ENCODE peak calls at places on chromosomes 1 and 21, in nine cellular contexts. T, E, H, M, F, S, N, I and L are unnamed samples.

GRCh38 chr1:4664095-4664494 is 9.7 kb downstream of the AJAP1 start:
- DNase-seq in T (no peak), E (no peak), H (no peak), M (no peak), F (no peak), S (no peak), N (no peak), I (no peak), L (no peak)

GRCh38 chr1:160996195-160996594 is 24.8 kb downstream of the F11R start:
- DNase-seq in T (peak; percentile 91), E (no peak), H (no peak), M (no peak), F (no peak), S (no peak), N (no peak), I (no peak), L (no peak)

GRCh38 chr1:169086603-169087455 is 19.7 kb upstream of the ATP1B1 start:
- DNase-seq in T (peak; percentile 45), E (no peak), H (no peak), M (no peak), F (no peak), S (no peak), N (no peak), I (peak; percentile 21), L (no peak)

GRCh38 chr21:15422761-15423160 is 307.0 kb upstream of the USP25 start:
- DNase-seq in T (no peak), E (no peak), H (no peak), M (no peak), F (no peak), S (no peak), N (no peak), I (peak; percentile 18), L (no peak)

GRCh38 chr1:72119491-72119890 is 162.8 kb downstream of the NEGR1 start:
- DNase-seq in T (no peak), E (no peak), H (no peak), M (no peak), F (no peak), S (no peak), N (no peak), I (no peak), L (no peak)

GRCh38 chr1:36450919-36451305 is 661 bp upstream of the OSCP1 start:
- DNase-seq in T (no peak), E (no peak), H (no peak), M (no peak), F (no peak), S (no peak), N (no peak), I (no peak), L (no peak)

GRCh38 chr1:151946366-151946764 is 37.1 kb upstream of the THEM4 start:
- DNase-seq in T (peak; percentile 97), E (no peak), H (no peak), M (no peak), F (no peak), S (no peak), N (no peak), I (no peak), L (no peak)

GRCh38 chr1:172935062-172935592 is 115.6 kb downstream of the TNFSF18 start:
- DNase-seq in T (no peak), E (no peak), H (no peak), M (no peak), F (no peak), S (no peak), N (no peak), I (peak; percentile 43), L (no peak)

GRCh38 chr1:92902406-92902744 is 58.9 kb downstream of the DIPK1A start:
- DNase-seq in T (no peak), E (no peak), H (no peak), M (no peak), F (no peak), S (no peak), N (no peak), I (no peak), L (no peak)
- TF ChIP-seq CTCF in T (no peak), E (no peak), H (peak; percentile 23), M (no peak), F (no peak), S (no peak), N (no peak), I (no peak), L (no peak)

GRCh38 chr1:38569932-38570356 is 289.6 kb downstream of the RRAGC start:
- DNase-seq in T (no peak), E (no peak), H (no peak), M (no peak), F (no peak), S (no peak), N (no peak), I (no peak), L (no peak)
- H3K27ac ChIP-seq in T (no peak overlapping the region), E (no peak overlapping the region), H (no peak overlapping the region), M (no peak overlapping the region), F (no peak overlapping the region), S (no peak overlapping the region), N (no peak overlapping the region), I (no peak overlapping the region), L (no peak overlapping the region)

DNA sequence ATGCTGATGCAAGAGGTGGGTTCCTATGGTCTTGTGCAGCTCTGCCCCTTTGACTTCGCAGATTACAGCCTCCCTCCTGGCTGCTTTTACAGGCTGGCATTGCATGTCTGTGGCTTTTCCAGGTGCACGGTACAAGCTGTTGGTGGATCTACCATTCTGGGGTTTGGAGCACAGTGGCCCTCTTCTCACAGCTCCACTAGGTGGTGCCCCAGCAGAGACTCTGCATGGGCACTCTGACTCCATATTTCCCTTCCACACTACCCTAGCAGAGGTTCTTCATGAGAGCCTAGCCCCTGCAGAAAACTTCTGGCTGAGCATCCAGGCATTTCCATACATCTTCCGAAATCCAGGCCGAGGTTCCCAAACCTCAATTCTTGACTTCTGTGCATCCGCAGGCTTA is 989.0 kb downstream of the PLA2G4A start:
- DNase-seq in T (no peak), E (no peak), H (no peak), M (no peak), F (no peak), S (no peak), N (no peak), I (no peak), L (no peak)
- TF ChIP-seq CTCF in T (no peak), E (no peak), H (no peak), M (no peak), F (no peak), S (no peak), N (no peak), I (no peak), L (no peak)

DNA sequence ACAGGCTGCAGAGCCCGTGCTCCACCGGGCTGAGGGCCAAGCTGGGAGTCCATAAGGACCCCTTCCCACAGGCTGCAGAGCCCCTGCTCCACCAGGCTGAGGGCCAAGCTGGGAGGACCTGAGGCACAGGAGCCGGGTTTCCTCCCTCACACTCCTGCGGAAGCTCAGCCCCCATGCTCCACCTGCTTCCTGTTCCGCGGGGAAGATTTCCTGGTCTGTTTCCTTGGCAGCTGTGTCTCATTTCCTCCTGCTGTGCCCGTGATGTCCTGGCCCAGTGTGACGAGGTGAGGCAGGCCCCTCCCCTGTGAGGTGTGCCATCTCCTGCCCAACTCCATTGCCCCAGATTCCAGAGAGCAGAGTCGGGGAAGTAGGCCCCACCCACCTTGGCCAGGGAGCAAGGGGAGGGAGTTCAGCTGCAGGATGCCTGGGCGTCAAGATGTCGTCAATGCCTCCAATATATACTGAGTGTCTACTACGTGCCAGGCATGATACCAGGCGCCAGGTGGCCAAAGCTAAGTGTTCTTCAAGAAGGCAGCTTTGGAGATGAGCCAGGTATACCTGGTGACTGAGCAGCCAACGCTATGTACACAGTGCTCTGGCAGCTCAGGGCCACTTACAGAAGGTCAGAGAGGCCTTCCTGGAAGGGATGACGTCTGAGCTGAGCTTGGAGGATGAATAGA is 58.8 kb downstream of the NAV1 start:
- DNase-seq in T (peak; percentile 74), E (no peak), H (no peak), M (peak; percentile 98), F (no peak), S (no peak), N (peak; percentile 37), I (no peak), L (peak; percentile 79)
- H3K27ac ChIP-seq in T (no peak overlapping the region), E (peak overlapping the region; percentile 71), H (no peak overlapping the region), M (peak overlapping the region; percentile 91), F (no peak overlapping the region), S (no peak overlapping the region), N (peak overlapping the region; percentile 75), I (no peak overlapping the region), L (peak overlapping the region; percentile 87)

GRCh38 chr1:162561616-162562451 is at the start of gene UAP1:
- DNase-seq in T (no peak), E (no peak), H (peak; percentile 16), M (no peak), F (no peak), S (peak; percentile 4), N (no peak), I (no peak), L (peak; percentile 56)
- TF ChIP-seq CTCF in T (no peak), E (no peak), H (no peak), M (no peak), F (no peak), S (no peak), N (no peak), I (no peak), L (no peak)

GRCh38 chr1:56576880-56577858 is 2.2 kb downstream of the PLPP3 start:
- DNase-seq in T (no peak), E (no peak), H (peak; percentile 57), M (no peak), F (no peak), S (no peak), N (no peak), I (peak; percentile 59), L (no peak)

GRCh38 chr1:56575865-56576264 is 3.5 kb downstream of the PLPP3 start:
- DNase-seq in T (peak; percentile 58), E (no peak), H (peak; percentile 35), M (no peak), F (no peak), S (no peak), N (no peak), I (no peak), L (no peak)

GRCh38 chr1:56578963-56579875 is at the start of gene PLPP3:
- DNase-seq in T (peak; percentile 81), E (peak; percentile 8), H (peak; percentile 69), M (peak; percentile 82), F (peak; percentile 53), S (no peak), N (peak; percentile 87), I (peak; percentile 98), L (peak; percentile 85)

GRCh38 chr1:56578664-56578962 is 750 bp downstream of the PLPP3 start:
- DNase-seq in T (no peak), E (no peak), H (no peak), M (peak; percentile 51), F (no peak), S (no peak), N (no peak), I (no peak), L (no peak)

DNA sequence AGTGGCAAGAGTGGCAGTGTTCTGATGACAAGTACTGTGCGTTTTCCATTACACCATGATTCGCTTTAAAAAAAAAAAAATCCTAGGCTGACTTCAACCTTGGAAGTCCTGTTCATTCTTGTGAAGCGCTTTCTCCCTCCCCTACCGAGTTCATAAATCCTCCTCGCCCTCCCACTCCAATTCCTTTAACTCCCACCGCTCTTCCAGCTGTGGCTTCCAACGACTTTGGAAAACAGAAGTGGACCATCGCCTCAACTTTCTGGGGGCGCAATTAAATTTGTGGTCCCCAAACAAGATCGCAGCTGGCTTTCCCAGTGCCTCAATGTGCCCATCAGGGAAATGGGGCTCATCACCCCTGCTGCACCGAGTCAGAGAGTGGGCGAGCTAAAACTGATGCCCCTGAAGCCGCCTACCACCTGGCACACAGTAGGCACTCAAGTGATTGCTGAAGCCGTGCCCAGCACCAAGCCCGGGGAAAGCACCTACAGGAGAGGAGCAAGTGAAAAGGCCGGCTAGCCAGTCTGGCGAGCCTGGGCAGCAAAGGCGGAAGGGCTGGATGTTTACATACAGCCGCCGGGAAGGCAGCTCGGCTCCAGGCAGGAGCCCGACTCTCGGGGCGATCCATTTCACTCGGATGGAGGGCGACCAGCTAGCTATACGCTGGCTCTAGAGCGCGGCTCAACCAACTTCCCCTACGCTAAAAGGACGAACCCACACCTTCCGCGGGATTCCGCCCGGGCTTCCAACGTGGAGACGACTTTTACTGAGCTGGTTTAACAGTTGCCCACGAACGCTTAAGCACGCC is 1.3 kb downstream of the PLPP3 start:
- DNase-seq in T (no peak), E (peak; percentile 12), H (peak; percentile 30), M (peak; percentile 73), F (no peak), S (no peak), N (peak; percentile 46), I (peak; percentile 60), L (peak; percentile 67)
- H3K27ac ChIP-seq in T (peak overlapping the region; percentile 57), E (peak overlapping the region; percentile 97), H (no peak overlapping the region), M (peak overlapping the region; percentile 95), F (peak overlapping the region; percentile 91), S (no peak overlapping the region), N (peak overlapping the region; percentile 97), I (peak overlapping the region; percentile 85), L (peak overlapping the region; percentile 90)